ENCODE peak calls at places on chromosomes 11 and 22, in five cellular contexts. F, Z, I, U and O are unnamed samples. For H3K4me1, the result is how much of the 10 kb centered on the place peaks cover.

GRCh38 chr22:31488346-31488883 is 1.2 kb downstream of the EIF4ENIF1 start:
- DNase-seq in F (no peak), Z (no peak), I (no peak), U (no peak), O (no peak)

GRCh38 chr11:71563401-71563800 is 2.0 kb upstream of the KRTAP5-10 start:
- DNase-seq in F (peak), Z (no peak), I (no peak), U (no peak), O (no peak)

GRCh38 chr11:11011617-11012016 is 153.8 kb upstream of the ZBED5 start:
- DNase-seq in F (no peak), Z (no peak), I (no peak), U (no peak), O (no peak)

GRCh38 chr11:34146866-34147265 is 41.4 kb downstream of the NAT10 start:
- DNase-seq in F (no peak), Z (no peak), I (no peak), U (no peak), O (no peak)

GRCh38 chr22:49372530-49373288 is 455.0 kb downstream of the BRD1 start:
- DNase-seq in F (no peak), Z (no peak), I (peak), U (no peak), O (no peak)

GRCh38 chr11:37712246-37712645 is 1114.2 kb upstream of the RAG2 start:
- DNase-seq in F (no peak), Z (no peak), I (no peak), U (no peak), O (no peak)

GRCh38 chr11:120208012-120208441 is 2.8 kb upstream of the OAF start:
- DNase-seq in F (no peak), Z (no peak), I (peak), U (no peak), O (no peak)

GRCh38 chr22:27879923-27880322 is 39.1 kb downstream of the PITPNB start:
- DNase-seq in F (peak), Z (no peak), I (no peak), U (no peak), O (no peak)

GRCh38 chr22:46455453-46455852 is 82.0 kb downstream of the CELSR1 start:
- DNase-seq in F (no peak), Z (no peak), I (no peak), U (no peak), O (no peak)

GRCh38 chr22:46453829-46454220 is 83.6 kb downstream of the CELSR1 start:
- DNase-seq in F (no peak), Z (no peak), I (no peak), U (no peak), O (no peak)

GRCh38 chr22:46453006-46453828 is 84.2 kb downstream of the CELSR1 start:
- DNase-seq in F (no peak), Z (no peak), I (no peak), U (no peak), O (no peak)

GRCh38 chr22:46454910-46455269 is 82.5 kb downstream of the CELSR1 start:
- DNase-seq in F (no peak), Z (no peak), I (no peak), U (no peak), O (no peak)

GRCh38 chr22:46454233-46454909 is 83.0 kb downstream of the CELSR1 start:
- DNase-seq in F (no peak), Z (no peak), I (no peak), U (no peak), O (no peak)
- H3K4me1 ChIP-seq in F (under half), Z (under half), I (under half), U (under half), O (under half)

DNA sequence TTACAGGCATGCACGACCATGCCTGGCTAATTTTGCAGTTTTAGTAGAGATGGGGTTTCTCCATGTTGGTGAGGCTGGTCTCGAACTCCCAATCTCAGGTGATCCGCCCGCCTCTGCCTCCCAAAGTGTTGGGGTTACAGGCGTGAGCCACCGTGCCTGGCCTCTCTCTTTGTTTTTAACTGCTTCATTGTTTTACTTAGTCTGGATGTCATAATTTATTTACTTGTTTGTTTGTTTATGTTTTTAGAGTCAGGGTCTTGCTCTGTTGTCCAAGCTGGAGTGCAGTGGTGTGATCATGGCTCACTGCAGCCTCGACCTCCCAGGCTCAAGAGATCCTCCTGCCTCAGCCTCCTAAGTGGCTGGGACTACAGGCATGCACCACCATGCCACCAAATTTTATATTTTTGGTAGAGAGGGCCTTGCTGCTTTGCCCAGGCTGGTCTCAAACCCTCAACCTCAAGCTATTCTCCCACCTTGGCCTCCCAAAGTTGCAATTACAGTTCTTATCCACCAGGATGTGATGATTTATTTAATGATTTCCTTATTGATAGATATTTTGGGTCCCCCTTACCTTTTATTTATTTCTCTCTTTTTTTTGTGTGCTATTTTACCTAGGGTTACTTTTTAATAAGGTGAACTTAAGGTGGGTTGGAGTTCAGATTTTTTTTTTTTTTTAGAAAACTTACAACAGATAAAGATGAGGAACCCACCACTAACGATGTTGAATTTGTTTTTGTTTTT is 52.6 kb upstream of the ADA2 start:
- DNase-seq in F (no peak), Z (no peak), I (no peak), U (no peak), O (no peak)
- H3K4me1 ChIP-seq in F (under half), Z (under half), I (under half), U (under half), O (under half)

DNA sequence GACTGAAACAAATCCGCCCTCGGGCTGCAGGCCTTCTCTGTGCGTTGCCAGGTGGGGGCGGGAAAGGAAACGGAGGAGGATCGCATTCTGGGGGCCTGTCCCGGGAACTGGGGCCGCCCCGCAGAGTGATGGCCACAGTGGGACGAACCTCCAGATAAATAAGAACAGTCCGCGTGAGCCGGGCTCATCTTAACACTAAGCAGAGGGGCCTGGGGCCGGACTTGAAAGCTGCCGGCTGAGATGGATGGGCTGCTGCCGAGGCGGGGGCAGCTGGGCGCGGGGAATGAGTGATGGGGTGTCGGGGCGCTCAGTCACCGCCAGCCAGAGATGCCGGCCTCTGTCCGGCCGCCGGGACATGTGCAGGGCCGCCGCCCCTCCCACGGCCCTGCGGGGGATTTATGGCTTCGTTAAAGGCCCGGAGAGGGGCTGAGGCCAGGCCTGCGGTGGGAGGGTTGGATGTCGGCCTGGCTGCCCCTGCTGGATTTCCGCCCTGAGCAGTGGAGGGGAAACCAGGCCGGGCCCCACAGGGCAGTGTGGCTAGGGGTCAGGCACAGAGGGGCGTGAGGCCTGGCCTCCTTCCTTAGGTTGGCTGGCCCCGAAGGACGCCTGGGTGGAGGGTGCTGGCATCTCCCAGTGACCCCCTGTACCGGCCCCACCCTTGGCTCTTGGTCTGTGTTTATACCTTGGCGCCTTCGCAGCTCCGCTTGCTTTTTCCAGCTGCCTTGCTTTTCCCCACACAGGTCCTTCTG is 45.3 kb upstream of the CD82 start:
- DNase-seq in F (no peak), Z (peak), I (no peak), U (no peak), O (no peak)
- H3K4me1 ChIP-seq in F (under half), Z (under half), I (under half), U (under half), O (under half)

DNA sequence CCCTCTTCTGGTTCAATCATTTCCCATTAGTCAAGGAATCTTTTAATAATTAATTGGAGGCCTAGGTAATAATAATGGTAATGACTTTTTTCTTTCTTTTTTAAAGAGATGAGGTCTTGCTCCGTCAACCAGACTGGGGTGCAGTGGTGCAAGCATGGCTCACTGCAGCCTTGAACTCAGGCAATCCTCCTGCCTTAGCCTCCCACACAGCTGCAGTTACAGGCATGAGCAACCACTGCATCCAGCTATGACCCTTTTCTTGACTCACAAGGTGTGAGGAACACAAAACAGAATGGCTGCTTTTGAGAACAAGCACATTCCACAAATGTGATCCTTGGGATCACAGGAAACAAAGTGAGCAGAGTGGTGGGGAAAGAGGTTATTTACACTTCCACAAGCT is 3.6 kb downstream of the POLDIP3 start:
- DNase-seq in F (no peak), Z (no peak), I (no peak), U (no peak), O (no peak)
- H3K4me1 ChIP-seq in F (under half), Z (half or more), I (half or more), U (half or more), O (half or more)

DNA sequence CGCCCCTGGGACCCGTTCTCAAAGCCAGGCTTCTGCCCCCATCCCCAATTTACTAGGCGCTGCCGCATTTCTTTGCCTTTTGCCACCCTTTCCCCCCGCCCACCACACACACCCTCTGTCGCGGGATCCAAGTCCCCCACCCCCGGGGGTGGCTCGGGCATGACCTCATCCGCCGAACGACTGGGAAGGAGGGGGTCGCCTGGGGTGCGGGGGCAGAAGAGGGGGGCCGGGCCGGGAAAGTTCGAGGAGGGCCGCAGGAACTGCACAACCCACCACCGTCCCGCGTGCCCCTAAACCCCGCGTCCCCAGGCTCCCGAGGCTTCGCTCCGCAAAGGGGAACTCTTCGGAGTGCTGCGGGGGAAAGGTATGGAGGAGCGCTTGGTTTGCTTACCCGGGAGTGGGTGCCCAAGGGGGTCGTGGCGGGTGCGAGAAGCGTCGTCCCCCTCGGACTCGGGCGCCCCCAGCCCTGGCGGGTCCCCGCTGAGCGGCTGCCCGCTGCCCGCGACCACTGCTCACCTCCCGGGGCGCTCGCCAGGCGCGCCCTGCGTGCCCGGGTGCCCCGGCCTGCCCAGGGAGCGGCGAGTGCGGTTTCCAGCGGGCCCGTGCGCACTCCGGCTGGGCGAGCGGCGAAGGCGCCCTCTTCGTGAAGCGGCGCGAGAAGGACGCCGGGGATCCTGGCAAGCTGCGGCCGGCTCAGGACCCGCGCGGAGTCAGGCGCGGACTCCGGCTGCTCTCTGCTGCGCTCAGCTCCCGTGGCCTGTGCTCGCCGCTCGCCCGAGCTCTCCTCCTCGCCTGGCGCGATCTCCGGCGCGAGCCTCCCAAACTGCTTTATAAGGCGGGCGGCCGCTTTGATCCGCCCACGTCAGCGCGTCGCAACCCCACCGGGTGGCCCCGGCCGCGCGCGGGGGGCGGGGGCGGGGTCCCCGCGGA is 3.9 kb upstream of the WNT11 start:
- DNase-seq in F (no peak), Z (peak), I (peak), U (no peak), O (peak)
- H3K4me1 ChIP-seq in F (under half), Z (half or more), I (under half), U (under half), O (under half)

GRCh38 chr22:39148727-39149535 is 3.5 kb downstream of the CBX7 start:
- DNase-seq in F (peak), Z (peak), I (no peak), U (no peak), O (peak)
- H3K4me1 ChIP-seq in F (half or more), Z (half or more), I (under half), U (half or more), O (half or more)

DNA sequence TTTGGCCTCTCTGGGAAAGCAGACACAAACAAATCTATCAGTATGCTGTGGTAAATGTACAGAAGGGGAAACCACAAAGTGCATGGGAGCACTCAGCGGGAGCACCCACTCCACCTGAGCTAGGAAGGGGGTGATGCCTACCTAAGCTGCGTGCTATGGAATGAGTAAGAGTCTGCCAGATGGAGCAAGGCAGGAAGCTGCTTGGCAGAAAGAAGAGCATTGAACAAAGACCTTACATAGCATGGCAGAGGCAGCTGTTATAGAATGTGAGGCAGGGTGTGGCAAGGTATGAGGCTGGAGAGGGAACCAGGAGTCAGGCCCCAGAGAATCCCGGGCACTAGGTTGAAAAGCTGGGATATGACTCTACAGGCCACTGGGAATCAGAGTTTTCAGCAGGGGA is 13.8 kb upstream of the MTFP1 start:
- DNase-seq in F (no peak), Z (no peak), I (no peak), U (no peak), O (no peak)
- H3K4me1 ChIP-seq in F (under half), Z (under half), I (under half), U (under half), O (under half)

DNA sequence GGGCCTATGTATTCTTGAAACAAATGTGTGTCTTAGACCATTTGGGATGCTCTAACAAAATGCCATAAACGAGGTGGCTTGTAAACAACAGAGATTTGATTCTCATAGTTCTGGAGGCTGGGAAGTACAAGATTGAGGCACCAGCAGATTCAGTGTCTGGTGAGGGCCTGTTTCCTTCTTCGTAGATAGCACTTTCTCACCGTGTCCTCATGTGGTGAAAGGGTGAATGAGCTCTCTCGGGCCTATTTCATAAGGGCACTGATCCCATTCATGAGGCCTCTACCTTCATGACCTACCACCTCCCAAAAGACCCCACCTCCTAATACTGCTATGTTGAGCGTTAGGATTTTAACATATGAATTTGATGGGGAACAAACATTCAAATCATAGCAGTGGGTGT is 6.4 kb upstream of the NNMT start:
- DNase-seq in F (no peak), Z (no peak), I (no peak), U (no peak), O (no peak)
- H3K4me1 ChIP-seq in F (under half), Z (under half), I (under half), U (under half), O (under half)

GRCh38 chr22:19877626-19878339 is 23.1 kb upstream of the GNB1L start:
- DNase-seq in F (no peak), Z (no peak), I (no peak), U (no peak), O (no peak)

GRCh38 chr22:19879248-19879575 is 24.5 kb upstream of the GNB1L start:
- DNase-seq in F (no peak), Z (peak), I (no peak), U (no peak), O (no peak)

GRCh38 chr22:19879996-19880785 is 25.5 kb upstream of the GNB1L start:
- DNase-seq in F (no peak), Z (no peak), I (no peak), U (no peak), O (no peak)

GRCh38 chr22:19879651-19879995 is 24.9 kb upstream of the GNB1L start:
- DNase-seq in F (no peak), Z (no peak), I (no peak), U (no peak), O (no peak)

DNA sequence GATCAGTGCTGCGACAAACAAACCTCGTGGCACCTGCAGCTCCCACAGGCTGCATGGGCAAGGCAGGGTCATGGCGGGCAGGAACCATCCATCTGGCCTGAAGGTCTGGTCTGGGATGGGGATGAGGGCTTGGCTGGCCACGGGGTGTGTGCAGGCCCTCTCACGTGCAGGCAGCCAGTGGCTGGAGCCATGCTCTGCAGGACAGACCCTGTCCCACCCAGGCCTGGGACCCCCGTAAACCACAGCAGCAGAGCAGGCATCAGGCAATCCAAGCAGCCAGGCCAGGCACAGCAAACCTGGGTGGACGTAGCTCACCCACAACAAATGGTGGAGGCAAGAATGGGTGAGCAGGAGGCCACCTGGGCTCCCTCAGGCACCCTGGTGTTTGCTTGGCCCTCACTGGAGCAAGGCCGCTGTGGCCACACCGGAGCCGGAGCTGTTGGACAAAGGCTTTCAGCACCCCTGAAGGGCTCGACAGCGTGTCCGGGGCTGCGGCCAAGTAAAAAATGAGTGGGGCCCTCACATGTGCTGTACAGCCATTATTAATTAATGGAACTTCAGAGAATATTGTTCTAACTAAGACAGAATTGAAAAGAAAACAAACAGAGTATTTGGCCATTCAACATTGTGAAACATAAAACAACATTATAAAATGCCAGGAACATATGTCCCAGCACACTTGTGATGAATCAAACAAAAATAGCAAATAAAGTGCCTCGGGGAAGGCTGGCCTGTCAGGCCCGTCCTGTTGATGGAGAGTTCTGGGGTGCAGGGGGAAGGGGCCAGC is 24.0 kb upstream of the GNB1L start:
- DNase-seq in F (no peak), Z (no peak), I (no peak), U (no peak), O (no peak)
- H3K4me1 ChIP-seq in F (under half), Z (under half), I (under half), U (under half), O (under half)